ENCODE peak calls at places on chromosome 1, in nine cellular contexts. K is heart left ventricle, D is testis, H is NB4, M is IMR-90, P is stomach, Y is body of pancreas, L is lower leg skin, B is endothelial cell of umbilical vein. N is an unnamed sample.

GRCh38 chr1:68174173-68175113 is 57.9 kb downstream of the WLS start:
- DNase-seq in K (peak), D (peak), H (no peak), M (peak), P (peak), Y (peak), L (no peak), B (peak), N (peak)

GRCh38 chr1:109383087-109383779 is 14.5 kb downstream of the SORT1 start:
- DNase-seq in K (no peak), D (no peak), H (no peak), M (no peak), P (no peak), Y (no peak), L (no peak), B (no peak), N (no peak)

GRCh38 chr1:156691665-156692408 is 13.5 kb downstream of the CRABP2 start:
- DNase-seq in K (no peak), D (no peak), H (peak), M (peak), P (no peak), Y (no peak), L (no peak), B (no peak), N (no peak)

GRCh38 chr1:65209005-65209885 is 61.2 kb downstream of the AK4 start:
- DNase-seq in K (no peak), D (peak), H (peak), M (peak), P (no peak), Y (peak), L (no peak), B (peak), N (no peak)

GRCh38 chr1:112461200-112461871 is 47.4 kb upstream of the WNT2B start:
- DNase-seq in K (no peak), D (no peak), H (no peak), M (no peak), P (no peak), Y (no peak), L (no peak), B (no peak), N (no peak)

GRCh38 chr1:89737985-89738510 is 82.8 kb upstream of the LRRC8D start:
- DNase-seq in K (no peak), D (no peak), H (no peak), M (peak), P (no peak), Y (no peak), L (no peak), B (no peak), N (no peak)

GRCh38 chr1:248842781-248843331 is 4.8 kb downstream of the ZNF672 start:
- DNase-seq in K (no peak), D (no peak), H (no peak), M (no peak), P (no peak), Y (no peak), L (peak), B (no peak), N (no peak)

GRCh38 chr1:186212574-186213224 is 162.4 kb downstream of the TPR start:
- DNase-seq in K (peak), D (peak), H (peak), M (peak), P (no peak), Y (peak), L (no peak), B (peak), N (no peak)

GRCh38 chr1:115748396-115749130 is 20.0 kb downstream of the CASQ2 start:
- DNase-seq in K (no peak), D (no peak), H (no peak), M (peak), P (no peak), Y (no peak), L (no peak), B (no peak), N (no peak)

GRCh38 chr1:22837332-22837731 is 126.7 kb downstream of the EPHB2 start:
- DNase-seq in K (no peak), D (no peak), H (no peak), M (no peak), P (no peak), Y (no peak), L (no peak), B (no peak), N (no peak)

GRCh38 chr1:40798366-40799310 is 15.1 kb downstream of the KCNQ4 start:
- DNase-seq in K (no peak), D (peak), H (no peak), M (no peak), P (peak), Y (no peak), L (no peak), B (no peak), N (peak)

GRCh38 chr1:69103213-69103612 is 464.5 kb upstream of the LRRC7 start:
- DNase-seq in K (no peak), D (no peak), H (no peak), M (no peak), P (no peak), Y (no peak), L (no peak), B (no peak), N (no peak)

GRCh38 chr1:9075023-9075422 is 5.6 kb upstream of the SLC2A5 start:
- DNase-seq in K (no peak), D (no peak), H (peak), M (no peak), P (no peak), Y (no peak), L (no peak), B (peak), N (no peak)

GRCh38 chr1:241647658-241648057 is 4.4 kb upstream of the WDR64 start:
- DNase-seq in K (no peak), D (no peak), H (no peak), M (no peak), P (no peak), Y (no peak), L (no peak), B (no peak), N (no peak)

DNA sequence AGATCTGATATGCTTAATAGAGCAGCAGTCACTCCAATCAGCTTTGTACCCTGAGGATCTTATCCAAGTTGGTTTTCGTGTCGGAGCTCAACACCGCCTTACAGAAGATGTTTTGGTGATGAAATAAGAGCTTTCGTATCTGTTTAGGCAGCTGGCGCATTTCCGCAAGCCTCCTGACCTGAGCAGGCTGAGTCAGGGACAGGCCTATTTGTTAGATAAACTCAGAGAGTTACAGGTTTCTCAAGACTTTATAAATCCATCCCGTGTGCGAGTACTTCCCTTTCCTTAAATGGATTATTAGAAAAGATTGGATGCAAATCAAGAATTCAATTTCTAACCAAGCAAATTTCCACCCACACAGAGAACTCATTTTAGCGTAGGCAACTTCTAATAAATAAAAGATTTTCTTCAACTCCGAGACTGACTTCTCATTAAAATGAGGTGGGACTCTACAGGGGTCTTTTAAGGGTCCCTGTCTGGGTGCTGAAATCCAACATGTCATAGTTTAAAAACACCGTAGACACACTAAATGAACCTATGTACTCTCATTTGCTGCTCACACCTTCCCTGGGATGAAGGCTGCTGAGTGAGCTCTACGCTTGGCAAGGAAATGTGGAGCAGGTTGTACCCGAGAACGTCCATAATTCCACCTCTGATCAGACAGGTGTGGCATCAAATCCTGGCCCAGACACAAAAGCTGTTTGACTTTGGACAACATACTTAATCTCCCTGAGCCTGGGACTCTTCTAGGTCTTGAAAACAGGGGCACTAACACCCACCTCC is 106.9 kb upstream of the F3 start:
- DNase-seq in K (no peak), D (peak), H (peak), M (peak), P (peak), Y (peak), L (peak), B (peak), N (peak)
- TF ChIP-seq POLR2A in K (no peak), D (no peak), H (no peak), M (no peak), P (no peak), Y (peak), L (no peak), B (no peak), N (no peak)

DNA sequence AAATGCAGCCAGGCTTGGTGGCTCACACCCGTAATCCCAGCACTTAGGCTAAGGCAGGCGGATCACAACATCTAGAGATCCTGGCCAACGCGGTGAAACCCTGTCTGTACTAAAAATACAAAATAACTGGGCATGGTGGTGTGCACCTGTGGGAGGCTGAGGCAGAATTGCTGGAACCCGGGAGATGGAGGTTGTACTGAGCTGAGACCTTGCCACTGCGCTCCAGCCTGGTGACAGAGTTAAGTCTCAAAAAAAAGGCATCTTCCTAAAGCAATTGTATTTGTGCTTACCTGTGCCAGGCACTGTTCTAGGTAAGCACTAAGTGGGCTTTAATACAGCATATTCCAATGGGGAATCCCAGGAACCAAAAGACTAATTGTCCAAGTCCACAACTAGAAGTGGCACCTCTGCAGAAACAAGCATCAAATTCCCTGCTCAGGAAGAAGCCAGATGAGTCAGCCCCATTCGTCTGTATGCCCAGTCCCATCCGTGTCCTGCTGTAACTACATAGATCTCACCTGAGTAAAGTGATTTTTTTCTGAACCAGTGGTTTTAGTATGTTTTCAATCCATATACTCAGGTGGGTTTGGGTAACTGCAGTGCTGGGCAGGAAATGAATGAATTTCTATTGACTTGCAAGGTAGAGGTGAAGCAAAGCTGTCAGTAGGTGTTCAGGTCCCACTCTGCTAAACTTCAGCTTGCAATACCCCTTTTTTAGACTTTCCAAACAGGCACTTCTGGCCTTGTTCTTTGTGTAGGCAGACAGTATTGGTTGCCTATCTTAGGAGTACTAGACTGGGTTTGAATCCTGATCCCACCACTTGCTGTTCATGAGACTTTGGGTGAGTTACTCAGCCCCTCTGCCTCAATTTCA is 4.7 kb downstream of the RCC1 start:
- DNase-seq in K (no peak), D (no peak), H (peak), M (peak), P (no peak), Y (no peak), L (no peak), B (peak), N (no peak)
- TF ChIP-seq POLR2A in K (no peak), D (no peak), H (peak), M (peak), P (no peak), Y (no peak), L (no peak), B (peak), N (no peak)

GRCh38 chr1:231619257-231619634 is 7.3 kb upstream of the DISC1 start:
- DNase-seq in K (no peak), D (no peak), H (no peak), M (no peak), P (no peak), Y (no peak), L (no peak), B (no peak), N (no peak)
- TF ChIP-seq POLR2A in K (no peak), D (no peak), H (no peak), M (no peak), P (no peak), Y (no peak), L (no peak), B (no peak), N (no peak)

DNA sequence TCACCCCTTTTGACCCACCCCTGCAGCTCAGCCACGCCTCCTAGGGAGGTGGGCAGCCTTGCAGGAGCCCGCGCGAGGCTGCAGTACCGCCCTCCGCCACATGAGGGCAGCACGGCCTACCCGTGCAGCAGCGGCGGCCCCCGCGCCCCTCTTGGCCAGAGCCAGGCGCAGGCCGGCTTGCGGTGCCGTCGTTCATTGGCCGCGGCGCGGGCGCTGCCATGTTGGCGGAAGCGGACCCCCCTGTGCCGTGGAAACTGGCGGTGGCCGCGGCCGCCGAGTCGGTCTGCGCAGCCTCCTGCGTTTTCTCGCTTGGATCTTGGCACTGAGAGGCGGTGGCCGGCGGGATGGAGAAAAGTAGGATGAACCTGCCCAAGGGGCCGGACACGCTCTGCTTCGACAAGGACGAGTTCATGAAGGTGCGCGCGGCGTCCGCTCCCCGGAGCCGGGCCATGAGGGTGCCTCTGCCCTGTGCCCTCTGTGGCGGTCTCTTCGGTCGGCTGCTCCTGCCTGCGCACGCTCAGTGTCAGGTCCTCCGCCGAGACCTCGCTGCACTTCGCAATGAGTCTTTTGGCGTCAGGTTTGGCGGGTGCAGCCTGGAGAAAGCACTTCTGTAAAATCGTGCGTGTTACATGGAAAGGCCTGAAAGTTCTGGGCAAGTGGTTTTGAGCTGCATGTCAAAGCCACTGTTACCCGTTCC is at the start of gene COG2:
- DNase-seq in K (peak), D (peak), H (peak), M (peak), P (peak), Y (peak), L (peak), B (peak), N (peak)
- TF ChIP-seq POLR2A in K (no peak), D (no peak), H (peak), M (peak), P (no peak), Y (peak), L (no peak), B (peak), N (peak)

DNA sequence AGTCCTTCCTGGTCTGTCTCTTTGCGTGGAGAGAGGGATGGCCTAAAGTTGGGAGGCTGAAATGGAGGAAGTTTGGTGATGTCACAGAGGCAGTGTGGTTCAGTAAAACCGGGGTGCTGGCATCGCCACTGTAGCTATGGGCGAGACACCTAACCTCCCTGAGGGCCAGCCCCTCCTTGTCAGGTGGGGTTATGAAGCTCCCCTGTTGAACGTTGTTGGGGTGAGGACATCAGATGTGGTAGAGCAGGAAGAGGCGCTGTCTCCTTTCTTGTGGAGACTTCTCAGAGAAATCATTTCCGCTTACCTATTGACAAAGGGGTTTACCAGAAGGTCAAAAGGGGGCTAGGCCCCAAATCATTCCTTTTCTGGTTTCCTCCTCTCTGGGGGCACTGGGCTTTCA is 294.7 kb downstream of the SIPA1L2 start:
- DNase-seq in K (no peak), D (no peak), H (no peak), M (no peak), P (no peak), Y (no peak), L (no peak), B (no peak), N (no peak)
- TF ChIP-seq POLR2A in K (no peak), D (no peak), H (no peak), M (no peak), P (no peak), Y (no peak), L (no peak), B (no peak), N (no peak)